ENCODE peak calls at places on chromosomes 4 and X, in seven cellular contexts. X is upper lobe of left lung, C is ovary, L is suprapubic skin, O is transverse colon, I is A549, Q is SK-N-SH. M is an unnamed sample.

GRCh38 chrX:129593137-129593536 is 53.1 kb downstream of the OCRL start:
- DNase-seq in I (no peak), O (no peak), X (no peak), Q (no peak), L (no peak), C (no peak), M (no peak)

GRCh38 chr4:97867557-97868091 is 275.7 kb downstream of the STPG2 start:
- DNase-seq in Q (peak), X (no peak), I (no peak), O (no peak), C (no peak), L (no peak), M (no peak)

GRCh38 chrX:17621566-17622270 is 115.6 kb upstream of the SCML1 start:
- DNase-seq in I (no peak), C (no peak), Q (no peak), L (no peak), X (no peak), O (no peak), M (no peak)

GRCh38 chrX:51891821-51892551 is 1.4 kb upstream of the MAGED1 start:
- DNase-seq in O (no peak), L (no peak), Q (peak), I (no peak), X (no peak), C (peak), M (peak)

GRCh38 chrX:23937100-23937499 is 29.3 kb downstream of the CXorf58 start:
- DNase-seq in I (no peak), L (no peak), O (no peak), C (no peak), X (no peak), Q (no peak), M (no peak)

GRCh38 chrX:47831788-47832187 is 4.9 kb upstream of the ZNF81 start:
- DNase-seq in O (peak), X (no peak), I (peak), C (no peak), L (no peak), Q (peak), M (peak)

GRCh38 chrX:78103656-78104446 is at the start of gene PGK1:
- DNase-seq in Q (peak), C (peak), L (peak), I (peak), X (peak), O (peak), M (peak)

GRCh38 chrX:9562851-9563250 is 98.0 kb downstream of the TBL1X start:
- DNase-seq in O (no peak), C (no peak), Q (no peak), X (no peak), L (no peak), I (peak), M (no peak)

GRCh38 chr4:184475096-184475461 is 729 bp upstream of the IRF2 start:
- DNase-seq in Q (peak), X (no peak), O (peak), C (peak), I (peak), L (peak), M (no peak)

GRCh38 chr4:186472948-186473347 is 82.4 kb downstream of the MTNR1A start:
- DNase-seq in C (no peak), L (no peak), Q (peak), I (peak), O (no peak), X (no peak), M (no peak)

GRCh38 chr4:76442807-76443206 is 7.8 kb downstream of the SHROOM3 start:
- DNase-seq in X (no peak), I (no peak), L (no peak), Q (no peak), O (no peak), C (no peak), M (no peak)

GRCh38 chrX:2875136-2875481 is 46.4 kb downstream of the GYG2 start:
- DNase-seq in I (no peak), O (no peak), X (no peak), L (no peak), Q (no peak), C (no peak), M (no peak)

GRCh38 chr4:23567338-23567737 is 322.5 kb downstream of the PPARGC1A start:
- DNase-seq in Q (no peak), I (no peak), C (no peak), X (no peak), O (no peak), L (no peak), M (no peak)

GRCh38 chr4:86845593-86845992 is 3.6 kb downstream of the SLC10A6 start:
- DNase-seq in X (no peak), C (no peak), O (no peak), I (no peak), Q (no peak), L (no peak), M (no peak)

GRCh38 chrX:24682739-24683432 is 10.8 kb upstream of the POLA1 start:
- DNase-seq in O (no peak), Q (no peak), C (no peak), I (no peak), X (no peak), L (no peak), M (no peak)

GRCh38 chrX:149825424-149825823 is 43.7 kb downstream of the MAGEA9 start:
- DNase-seq in X (no peak), C (no peak), O (peak), I (no peak), Q (peak), L (no peak), M (no peak)

GRCh38 chr4:52852041-52852440 is 10.1 kb upstream of the RASL11B start:
- DNase-seq in O (no peak), I (no peak), L (no peak), X (no peak), C (no peak), Q (no peak), M (no peak)

GRCh38 chr4:183738961-183739360 is 79.9 kb downstream of the TRAPPC11 start:
- DNase-seq in L (no peak), I (no peak), O (no peak), X (no peak), Q (no peak), C (no peak), M (no peak)

GRCh38 chrX:50430917-50431316 is 39.7 kb downstream of the DGKK start:
- DNase-seq in X (no peak), I (no peak), Q (no peak), O (no peak), L (no peak), C (no peak), M (no peak)

GRCh38 chrX:86148024-86148511 is at the start of gene DACH2:
- DNase-seq in Q (peak), C (peak), X (peak), O (peak), I (peak), L (no peak), M (peak)

GRCh38 chrX:98452456-98452855 is 1568.7 kb downstream of the RPA4 start:
- DNase-seq in Q (no peak), X (no peak), L (no peak), I (no peak), O (no peak), C (no peak), M (no peak)

GRCh38 chrX:13938053-13938765 is 91.5 kb downstream of the GEMIN8 start:
- DNase-seq in L (peak), I (peak), O (peak), C (peak), X (peak), Q (peak), M (no peak)

GRCh38 chr4:144989306-144989705 is 108.7 kb downstream of the ANAPC10 start:
- DNase-seq in L (no peak), Q (no peak), I (no peak), X (no peak), C (no peak), O (no peak), M (no peak)

GRCh38 chr4:41428941-41429669 is 108.9 kb upstream of the LIMCH1 start:
- DNase-seq in C (no peak), L (no peak), X (no peak), O (no peak), Q (no peak), I (no peak), M (no peak)
- TF ChIP-seq EP300 in C (no peak), L (no peak), X (peak), O (no peak), Q (no peak), I (no peak), M (no peak)

GRCh38 chr4:83389756-83390505 is 55.3 kb upstream of the HPSE start:
- DNase-seq in L (no peak), I (no peak), C (no peak), X (no peak), Q (no peak), O (no peak), M (no peak)

GRCh38 chr4:83390965-83391364 is 56.3 kb upstream of the HPSE start:
- DNase-seq in C (no peak), I (no peak), Q (no peak), O (no peak), X (no peak), L (no peak), M (no peak)

GRCh38 chr4:83386931-83387897 is 52.6 kb upstream of the HPSE start:
- DNase-seq in C (no peak), I (no peak), L (no peak), O (no peak), Q (no peak), X (no peak), M (no peak)

GRCh38 chr4:83387922-83388676 is 53.5 kb upstream of the HPSE start:
- DNase-seq in O (no peak), X (no peak), Q (no peak), L (no peak), I (no peak), C (no peak), M (no peak)

GRCh38 chr4:83389037-83389755 is 54.5 kb upstream of the HPSE start:
- DNase-seq in C (no peak), Q (no peak), X (no peak), I (no peak), O (no peak), L (no peak), M (no peak)
- H3K27ac ChIP-seq in C (no peak), Q (no peak), X (no peak), I (no peak), O (no peak), L (no peak), M (no peak)

GRCh38 chr4:56272946-56273728 is 114.2 kb downstream of the AASDH start:
- DNase-seq in I (no peak), O (no peak), L (no peak), Q (no peak), C (no peak), X (no peak), M (no peak)
- TF ChIP-seq EP300 in I (no peak), O (no peak), L (no peak), Q (no peak), C (no peak), X (no peak), M (no peak)

DNA sequence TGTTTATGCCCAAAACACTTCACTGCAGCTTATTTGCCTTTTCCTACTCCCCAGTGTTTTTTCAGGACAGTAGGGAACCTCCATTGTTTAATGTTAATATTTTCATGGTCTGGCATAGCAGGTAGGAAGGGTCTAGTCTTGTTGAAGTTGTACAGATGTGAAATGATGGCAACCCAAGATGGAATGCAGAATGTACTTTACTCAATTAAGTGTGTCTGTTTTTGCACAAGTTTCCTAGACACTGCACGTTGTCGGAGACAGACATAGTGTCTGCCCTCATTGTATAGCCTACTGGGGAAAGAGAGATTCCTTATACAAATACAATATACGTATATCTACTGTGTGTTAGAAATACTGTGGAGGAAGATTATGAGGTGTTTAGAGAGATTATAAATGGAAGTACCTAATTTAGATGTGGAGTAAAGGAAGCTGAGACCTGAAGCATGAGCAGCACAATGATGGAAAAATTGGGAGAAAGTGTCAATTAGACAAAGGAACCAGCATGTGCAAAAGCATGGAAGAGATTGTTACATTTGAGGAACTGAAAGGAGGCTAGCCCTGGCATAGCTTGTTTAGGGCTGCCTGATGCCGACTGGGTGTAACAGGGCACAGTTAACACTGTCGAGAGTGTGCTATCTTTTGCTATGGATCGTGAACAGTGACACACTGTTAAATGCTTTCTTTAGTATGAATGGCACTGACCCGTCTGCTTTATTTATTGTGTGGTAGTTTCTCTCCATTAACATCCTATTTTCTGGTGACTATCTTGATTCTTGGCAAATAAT is 18.4 kb downstream of the CPEB2 start:
- DNase-seq in C (no peak), I (no peak), Q (peak), L (no peak), O (no peak), X (no peak), M (no peak)
- H3K27ac ChIP-seq in C (no peak), I (peak), Q (no peak), L (no peak), O (peak), X (no peak), M (no peak)

DNA sequence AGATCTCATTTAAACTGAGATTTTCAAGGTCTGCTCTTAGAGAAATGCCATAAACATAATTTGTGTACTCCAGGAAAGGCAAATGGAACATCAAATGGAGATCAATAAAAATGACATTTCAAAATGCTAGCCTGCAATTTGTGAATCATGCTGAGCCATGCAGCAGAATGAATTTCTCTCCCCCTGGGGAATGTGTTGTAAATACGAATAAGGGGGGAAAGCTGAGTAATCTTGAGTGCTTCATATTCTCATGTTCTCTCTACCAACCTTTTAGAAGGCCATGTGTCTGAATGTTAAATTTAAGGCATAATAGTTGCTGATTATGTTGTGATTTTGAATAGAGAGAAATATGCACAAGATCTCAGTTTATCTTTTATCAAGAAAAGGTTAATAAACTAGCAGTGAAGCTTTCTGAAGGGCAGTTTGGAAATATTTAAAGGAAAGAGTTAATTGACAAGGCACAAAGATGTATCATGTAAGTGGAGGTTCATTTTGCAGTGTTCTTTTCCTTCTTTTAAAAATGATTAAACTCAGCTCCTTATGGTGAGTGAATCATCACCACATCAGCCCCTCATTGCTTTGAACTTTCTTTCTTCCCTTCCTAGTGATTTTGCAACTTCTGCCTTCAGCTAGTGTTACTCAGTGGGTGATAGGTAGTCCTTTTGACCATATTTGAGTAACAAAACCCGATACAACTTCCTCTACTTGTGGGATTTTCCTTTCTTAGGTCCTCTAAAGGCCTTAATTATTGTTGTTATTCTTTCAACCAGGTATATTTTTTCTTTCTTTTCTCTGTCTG is 8.0 kb downstream of the ZCCHC4 start:
- DNase-seq in L (no peak), Q (no peak), C (no peak), X (no peak), I (peak), O (no peak), M (no peak)
- TF ChIP-seq EP300 in L (no peak), Q (no peak), C (no peak), X (no peak), I (no peak), O (no peak), M (no peak)

GRCh38 chrX:63934791-63935190 is 149.8 kb upstream of the ARHGEF9 start:
- DNase-seq in L (no peak), C (no peak), Q (no peak), O (no peak), X (no peak), I (no peak), M (no peak)
- H3K27ac ChIP-seq in L (no peak), C (no peak), Q (no peak), O (no peak), X (no peak), I (no peak), M (no peak)

M was measured in tibial nerve.